ENCODE peak calls at places on chromosome 5, in eight cellular contexts. R, I, H, U, Y, F, M and T are unnamed samples.

GRCh38 chr5:59648949-59649921 is 244.3 kb downstream of the PDE4D start:
- DNase-seq in R (no peak), I (no peak), H (no peak), U (no peak), Y (peak; percentile 92), F (no peak), M (no peak), T (no peak)

GRCh38 chr5:60960591-60960990 is 15.6 kb downstream of the NDUFAF2 start:
- DNase-seq in R (no peak), I (peak; percentile 59), H (no peak), U (no peak), Y (peak; percentile 50), F (no peak), M (no peak), T (no peak)

GRCh38 chr5:548256-548655 is 24.0 kb upstream of the SLC9A3 start:
- DNase-seq in R (no peak), I (peak; percentile 32), H (no peak), U (peak; percentile 33), Y (no peak), F (no peak), M (no peak), T (peak; percentile 50)

GRCh38 chr5:109588281-109589035 is 101.3 kb upstream of the MAN2A1 start:
- DNase-seq in R (no peak), I (no peak), H (no peak), U (no peak), Y (no peak), F (no peak), M (no peak), T (no peak)

GRCh38 chr5:95620030-95620869 is at the start of gene GPR150:
- DNase-seq in R (peak; percentile 30), I (peak; percentile 81), H (peak; percentile 72), U (peak; percentile 85), Y (peak; percentile 52), F (no peak), M (no peak), T (peak; percentile 90)

GRCh38 chr5:35009657-35010056 is 38.1 kb downstream of the AGXT2 start:
- DNase-seq in R (no peak), I (no peak), H (no peak), U (no peak), Y (peak; percentile 28), F (no peak), M (no peak), T (no peak)

GRCh38 chr5:150853560-150853959 is 7.2 kb downstream of the IRGM start:
- DNase-seq in R (no peak), I (no peak), H (no peak), U (no peak), Y (no peak), F (no peak), M (no peak), T (no peak)

GRCh38 chr5:64126202-64126601 is 39.4 kb upstream of the RNF180 start:
- DNase-seq in R (no peak), I (no peak), H (no peak), U (no peak), Y (no peak), F (no peak), M (no peak), T (no peak)

GRCh38 chr5:138336952-138337684 is 948 bp upstream of the FAM53C start:
- DNase-seq in R (no peak), I (peak; percentile 88), H (peak; percentile 85), U (no peak), Y (peak; percentile 87), F (no peak), M (peak; percentile 78), T (peak; percentile 80)

GRCh38 chr5:153623906-153624765 is 133.7 kb downstream of the GRIA1 start:
- DNase-seq in R (no peak), I (peak; percentile 61), H (no peak), U (no peak), Y (peak; percentile 38), F (no peak), M (no peak), T (no peak)

GRCh38 chr5:15044521-15044920 is 172.9 kb upstream of the ANKH start:
- DNase-seq in R (no peak), I (no peak), H (no peak), U (no peak), Y (no peak), F (no peak), M (no peak), T (no peak)

GRCh38 chr5:156402387-156402921 is 75.5 kb downstream of the SGCD start:
- DNase-seq in R (peak; percentile 33), I (no peak), H (peak; percentile 39), U (peak; percentile 65), Y (no peak), F (no peak), M (no peak), T (no peak)

GRCh38 chr5:137442660-137443059 is 56.5 kb downstream of the SPOCK1 start:
- DNase-seq in R (no peak), I (no peak), H (no peak), U (no peak), Y (no peak), F (no peak), M (no peak), T (no peak)

GRCh38 chr5:150297236-150297890 is 5.3 kb downstream of the ARSI start:
- DNase-seq in R (no peak), I (no peak), H (no peak), U (no peak), Y (no peak), F (no peak), M (no peak), T (no peak)

GRCh38 chr5:95446009-95446408 is 54.8 kb downstream of the FAM81B start:
- DNase-seq in R (no peak), I (peak; percentile 53), H (no peak), U (no peak), Y (peak; percentile 77), F (peak; percentile 8), M (no peak), T (no peak)

GRCh38 chr5:19314840-19315239 is 673.2 kb downstream of the CDH18 start:
- DNase-seq in R (no peak), I (no peak), H (no peak), U (no peak), Y (no peak), F (no peak), M (no peak), T (no peak)

GRCh38 chr5:154779105-154779504 is 23.9 kb downstream of the LARP1 start:
- DNase-seq in R (no peak), I (peak; percentile 92), H (no peak), U (no peak), Y (peak; percentile 67), F (peak; percentile 54), M (no peak), T (no peak)

GRCh38 chr5:124746916-124747769 is 704 bp upstream of the ZNF608 start:
- DNase-seq in R (peak; percentile 87), I (peak; percentile 98), H (peak; percentile 77), U (peak; percentile 87), Y (peak; percentile 98), F (no peak), M (peak; percentile 76), T (no peak)

GRCh38 chr5:99019812-99020697 is 91.2 kb upstream of the CHD1 start:
- DNase-seq in R (no peak), I (peak; percentile 87), H (no peak), U (no peak), Y (peak; percentile 90), F (peak; percentile 88), M (no peak), T (no peak)

GRCh38 chr5:92371889-92372235 is 988.7 kb upstream of the ARRDC3 start:
- DNase-seq in R (no peak), I (peak; percentile 57), H (no peak), U (no peak), Y (no peak), F (no peak), M (no peak), T (no peak)

GRCh38 chr5:41891066-41891707 is 13.0 kb upstream of the RIMOC1 start:
- DNase-seq in R (no peak), I (no peak), H (no peak), U (no peak), Y (no peak), F (no peak), M (no peak), T (no peak)

DNA sequence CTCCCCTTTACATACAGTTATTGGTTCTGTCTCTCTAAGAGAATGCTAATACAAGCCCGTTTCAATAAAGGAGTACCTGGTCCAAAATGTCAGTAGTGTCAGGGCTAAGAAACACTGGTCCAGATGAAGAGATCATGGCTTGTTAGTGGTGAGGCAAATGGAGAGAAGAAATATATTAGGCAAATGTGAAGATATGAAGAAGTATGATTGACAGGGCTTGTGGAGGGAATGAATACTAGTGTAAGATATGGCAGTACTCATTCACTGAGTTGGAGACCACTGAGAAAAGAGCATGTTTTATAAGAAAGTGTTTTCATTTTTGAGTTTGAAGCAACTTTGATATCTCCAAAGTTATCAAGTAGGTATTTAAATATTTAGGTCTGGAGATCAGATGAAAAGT is 290.5 kb upstream of the MEF2C start:
- DNase-seq in R (no peak), I (no peak), H (no peak), U (no peak), Y (no peak), F (no peak), M (no peak), T (no peak)
- H3K4me3 ChIP-seq in R (no peak overlapping the region), I (no peak overlapping the region), H (no peak overlapping the region), U (no peak overlapping the region), Y (no peak overlapping the region), F (no peak overlapping the region), M (no peak overlapping the region), T (no peak overlapping the region)

GRCh38 chr5:39422036-39422606 is 2.7 kb downstream of the DAB2 start:
- DNase-seq in R (no peak), I (no peak), H (no peak), U (no peak), Y (no peak), F (no peak), M (no peak), T (no peak)
- H3K4me3 ChIP-seq in R (no peak overlapping the region), I (peak overlapping the region; percentile 80), H (no peak overlapping the region), U (peak overlapping the region; percentile 72), Y (peak overlapping the region; percentile 71), F (peak overlapping the region; percentile 73), M (peak overlapping the region; percentile 17), T (peak overlapping the region; percentile 55)

GRCh38 chr5:80964491-80964890 is 4.3 kb downstream of the RASGRF2 start:
- DNase-seq in R (no peak), I (peak; percentile 24), H (no peak), U (no peak), Y (no peak), F (no peak), M (no peak), T (no peak)
- H3K4me3 ChIP-seq in R (no peak overlapping the region), I (peak overlapping the region; percentile 1), H (no peak overlapping the region), U (peak overlapping the region; percentile 66), Y (no peak overlapping the region), F (no peak overlapping the region), M (no peak overlapping the region), T (no peak overlapping the region)

GRCh38 chr5:33890147-33890546 is 1.6 kb downstream of the ADAMTS12 start:
- DNase-seq in R (no peak), I (peak; percentile 42), H (no peak), U (no peak), Y (peak; percentile 25), F (no peak), M (no peak), T (no peak)
- H3K4me3 ChIP-seq in R (peak overlapping the region; percentile 71), I (peak overlapping the region; percentile 75), H (no peak overlapping the region), U (peak overlapping the region; percentile 51), Y (peak overlapping the region; percentile 75), F (peak overlapping the region; percentile 62), M (no peak overlapping the region), T (peak overlapping the region; percentile 26)